ENCODE peak calls at places on chromosomes 2 and 18, in seven cellular contexts. N, Q, A, M, G, V and W are unnamed samples.

GRCh38 chr2:7849531-7849930 is 832.3 kb upstream of the ID2 start:
- DNase-seq in V (no peak), Q (no peak), N (no peak), A (no peak), G (no peak), M (no peak), W (peak; percentile 51)

GRCh38 chr2:127649684-127650040 is 3.7 kb downstream of the GPR17 start:
- DNase-seq in A (peak; percentile 85), Q (peak; percentile 81), N (peak; percentile 91), M (peak; percentile 89), V (peak; percentile 83), G (peak; percentile 64), W (peak; percentile 87)

GRCh38 chr2:95062716-95063400 is 37.4 kb downstream of the MAL start:
- DNase-seq in Q (no peak), N (peak; percentile 38), V (no peak), G (peak; percentile 19), A (no peak), M (no peak), W (no peak)

GRCh38 chr2:68762665-68763064 is 28.1 kb downstream of the ARHGAP25 start:
- DNase-seq in M (no peak), V (no peak), A (no peak), N (no peak), G (no peak), Q (no peak), W (no peak)

GRCh38 chr2:27251786-27252185 is 11.1 kb downstream of the SLC30A3 start:
- DNase-seq in G (no peak), A (no peak), Q (no peak), V (no peak), M (no peak), N (no peak), W (no peak)

GRCh38 chr2:108594982-108595464 is 60.8 kb downstream of the LIMS1 start:
- DNase-seq in Q (peak; percentile 30), G (peak; percentile 93), M (no peak), V (no peak), A (peak; percentile 87), N (peak; percentile 89), W (no peak)

GRCh38 chr2:215760526-215760925 is 252.8 kb downstream of the MREG start:
- DNase-seq in V (no peak), M (no peak), A (no peak), G (peak; percentile 84), N (no peak), Q (no peak), W (no peak)

GRCh38 chr2:96241901-96242611 is 23.7 kb downstream of the TMEM127 start:
- DNase-seq in A (no peak), Q (peak; percentile 60), G (peak; percentile 72), V (no peak), M (peak; percentile 63), N (no peak), W (peak; percentile 53)

GRCh38 chr2:10184421-10184820 is 61.9 kb downstream of the RRM2 start:
- DNase-seq in M (no peak), N (no peak), G (no peak), Q (no peak), A (no peak), V (no peak), W (no peak)

GRCh38 chr2:229445013-229445412 is 173.9 kb upstream of the PID1 start:
- DNase-seq in Q (peak; percentile 63), M (peak; percentile 40), G (peak; percentile 97), A (peak; percentile 95), V (peak; percentile 69), N (peak; percentile 41), W (peak; percentile 73)

GRCh38 chr2:229443869-229444268 is 172.8 kb upstream of the PID1 start:
- DNase-seq in V (no peak), N (no peak), M (no peak), A (no peak), G (no peak), Q (no peak), W (no peak)

GRCh38 chr2:229445501-229446294 is 174.6 kb upstream of the PID1 start:
- DNase-seq in V (no peak), G (peak; percentile 43), A (peak; percentile 13), Q (peak; percentile 26), M (no peak), N (no peak), W (no peak)

GRCh38 chr2:229447227-229447626 is 176.1 kb upstream of the PID1 start:
- DNase-seq in A (no peak), N (no peak), V (peak; percentile 68), G (no peak), M (no peak), Q (no peak), W (no peak)

DNA sequence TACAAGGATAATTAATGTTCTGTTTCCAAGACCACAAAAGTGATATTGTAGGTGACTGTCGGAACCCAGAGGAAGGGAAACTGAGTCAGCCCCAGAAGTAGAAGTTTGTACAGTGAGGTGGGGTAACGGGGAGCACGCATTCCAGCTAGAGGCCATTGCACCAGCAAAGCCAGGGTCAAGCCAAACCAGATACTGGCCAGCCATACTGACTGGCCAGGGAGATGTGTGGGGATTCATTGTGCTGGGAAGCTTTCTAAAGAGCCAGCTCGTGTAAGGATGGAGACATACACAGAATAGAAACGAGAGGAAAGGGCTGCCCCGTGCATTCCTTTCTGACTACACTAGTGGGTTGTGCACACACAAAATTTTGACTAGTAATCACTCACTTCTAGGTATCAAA is 175.2 kb upstream of the PID1 start:
- DNase-seq in A (no peak), V (no peak), M (no peak), G (no peak), N (no peak), Q (no peak), W (no peak)
- H3K4me3 ChIP-seq in A (no peak overlapping the region), V (no peak overlapping the region), M (no peak overlapping the region), G (no peak overlapping the region), N (no peak overlapping the region), Q (no peak overlapping the region), W (no peak overlapping the region)

DNA sequence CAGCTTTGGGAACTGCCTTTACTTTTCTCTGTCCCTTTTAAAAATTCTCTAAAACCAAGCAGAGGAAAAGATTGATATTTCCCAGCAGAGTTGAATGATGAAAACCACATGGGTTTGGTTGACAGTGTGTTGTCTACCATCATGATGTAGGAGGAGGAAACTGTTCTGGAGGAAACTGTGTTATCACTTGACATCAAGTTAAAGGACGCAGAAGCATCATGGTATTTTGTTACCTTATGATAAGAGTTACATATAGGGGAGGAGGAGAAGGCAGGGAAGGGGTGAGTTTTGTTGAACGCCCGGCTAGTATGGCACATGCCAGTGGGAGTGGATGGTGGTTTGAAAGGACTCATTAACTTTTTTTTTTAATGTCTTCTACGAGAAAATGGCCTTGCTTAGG is 886 bp downstream of the TMEM17 start:
- DNase-seq in A (peak; percentile 23), M (no peak), G (no peak), Q (no peak), V (no peak), N (no peak), W (no peak)
- H3K4me3 ChIP-seq in A (peak overlapping the region; percentile 44), M (no peak overlapping the region), G (no peak overlapping the region), Q (no peak overlapping the region), V (peak overlapping the region; percentile 62), N (no peak overlapping the region), W (peak overlapping the region; percentile 20)

DNA sequence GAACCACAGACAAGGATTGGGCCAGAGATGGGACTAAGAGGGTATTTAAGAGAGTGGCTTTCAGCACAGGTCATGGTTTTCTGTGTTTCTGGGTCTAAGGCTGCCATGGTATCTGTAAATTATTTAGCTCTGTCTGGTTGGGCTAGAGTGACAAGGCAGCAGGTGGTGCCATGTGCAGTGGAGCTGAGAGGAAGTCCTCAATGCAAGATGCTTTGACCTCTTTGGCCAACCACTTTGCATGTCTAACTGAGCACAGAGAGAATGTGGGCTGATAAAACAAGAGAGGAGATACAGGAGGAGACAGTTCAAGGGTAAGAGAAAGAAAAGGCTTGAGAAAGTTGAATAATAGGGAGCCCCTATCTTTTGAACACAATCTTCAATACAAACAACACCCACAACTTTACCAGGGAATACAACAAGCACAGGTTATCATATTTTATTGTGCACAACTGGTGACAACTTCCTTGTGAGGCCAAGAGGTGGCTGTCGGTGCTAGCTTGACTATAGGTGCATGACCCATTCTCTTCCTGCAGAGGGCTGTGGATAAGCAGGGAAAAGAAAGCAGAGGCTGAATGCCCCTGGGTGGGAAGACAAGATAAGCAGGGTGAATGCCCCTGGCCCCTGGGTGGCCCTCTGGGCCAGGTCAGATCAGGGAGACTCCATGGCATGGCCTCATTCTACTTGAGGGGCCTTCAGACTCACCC is 12.3 kb downstream of the FLACC1 start:
- DNase-seq in V (no peak), N (peak; percentile 68), A (peak; percentile 48), Q (no peak), M (no peak), G (no peak), W (no peak)
- H3K4me3 ChIP-seq in V (no peak overlapping the region), N (no peak overlapping the region), A (no peak overlapping the region), Q (no peak overlapping the region), M (no peak overlapping the region), G (no peak overlapping the region), W (no peak overlapping the region)

DNA sequence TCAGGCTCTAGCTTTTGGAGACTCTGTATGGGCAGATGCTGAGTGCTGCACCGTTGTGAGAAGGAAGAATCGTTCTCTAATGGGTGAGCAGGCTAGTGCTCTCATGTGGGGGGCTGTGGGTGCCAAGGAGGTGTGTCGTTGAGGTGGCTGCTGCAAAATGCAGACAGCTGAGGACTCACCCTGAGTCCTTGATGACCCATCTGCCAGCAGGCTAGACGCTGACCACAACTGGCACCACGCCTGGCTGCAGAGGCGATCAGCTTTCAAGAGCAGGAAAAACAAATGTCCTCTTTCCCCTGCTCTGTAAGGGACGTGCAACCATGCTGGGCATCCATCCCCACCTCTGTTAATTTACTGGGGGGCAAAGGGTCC is 48.2 kb downstream of the HAUS1 start:
- DNase-seq in G (peak; percentile 81), V (peak; percentile 75), A (peak; percentile 37), N (no peak), Q (no peak), M (no peak), W (no peak)
- H3K4me3 ChIP-seq in G (no peak overlapping the region), V (no peak overlapping the region), A (no peak overlapping the region), N (no peak overlapping the region), Q (no peak overlapping the region), M (no peak overlapping the region), W (no peak overlapping the region)

GRCh38 chr2:219446101-219446504 is 11.5 kb downstream of the SPEG start:
- DNase-seq in V (no peak), Q (peak; percentile 28), N (peak; percentile 88), M (no peak), G (peak; percentile 67), A (peak; percentile 46), W (no peak)

GRCh38 chr2:219448099-219448775 is 13.6 kb downstream of the SPEG start:
- DNase-seq in A (no peak), G (no peak), N (peak; percentile 67), V (no peak), M (no peak), Q (no peak), W (no peak)

GRCh38 chr2:219445220-219445631 is 10.6 kb downstream of the SPEG start:
- DNase-seq in V (no peak), G (no peak), A (no peak), Q (no peak), N (no peak), M (no peak), W (no peak)

GRCh38 chr2:219447242-219448098 is 12.8 kb downstream of the SPEG start:
- DNase-seq in N (no peak), G (no peak), V (no peak), M (no peak), Q (no peak), A (no peak), W (no peak)

DNA sequence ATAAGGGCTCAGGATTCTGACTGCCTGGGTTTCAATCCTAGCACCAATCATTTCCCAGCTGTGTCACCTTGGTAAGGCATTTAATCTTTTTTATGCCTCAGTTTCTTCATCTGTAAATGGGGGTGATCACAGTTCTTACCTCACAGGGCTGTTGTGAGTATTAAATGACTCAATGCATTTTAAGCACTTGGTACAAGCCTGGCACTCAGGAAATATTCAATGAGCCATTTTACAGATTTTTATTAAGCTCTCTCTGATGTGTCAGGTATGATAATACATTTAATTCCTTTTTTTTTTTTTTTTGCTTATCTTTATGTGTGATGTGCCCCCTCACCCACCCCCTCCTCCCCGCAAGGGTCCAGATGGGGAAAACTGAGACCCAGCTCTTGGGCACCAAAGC is 12.0 kb downstream of the SPEG start:
- DNase-seq in M (no peak), N (no peak), V (no peak), G (no peak), Q (no peak), A (no peak), W (no peak)
- H3K4me3 ChIP-seq in M (no peak overlapping the region), N (no peak overlapping the region), V (no peak overlapping the region), G (no peak overlapping the region), Q (no peak overlapping the region), A (no peak overlapping the region), W (no peak overlapping the region)